ENCODE peak calls at places on chromosomes 16 and 17, in ten cellular contexts. P is breast epithelium, I is heart left ventricle, H is AG04450, Q is right atrium auricular region, U is tibial artery, B is suprapubic skin, A is dorsolateral prefrontal cortex, R is cardiac fibroblast, C is IMR-90. G is an unnamed sample.

GRCh38 chr17:81071761-81072741 is 37.1 kb downstream of the BAIAP2 start:
- DNase-seq in P (no peak), I (no peak), H (no peak), Q (no peak), U (no peak), B (no peak), A (no peak), R (no peak), C (no peak), G (no peak)

GRCh38 chr17:59327136-59327878 is 4.1 kb upstream of the YPEL2 start:
- DNase-seq in P (no peak), I (no peak), H (no peak), Q (no peak), U (no peak), B (no peak), A (no peak), R (peak; percentile 43), C (no peak), G (no peak)

GRCh38 chr17:1060991-1061390 is 64.1 kb downstream of the TIMM22 start:
- DNase-seq in P (no peak), I (peak; percentile 83), H (peak; percentile 93), Q (peak; percentile 67), U (peak; percentile 79), B (peak; percentile 87), A (no peak), R (peak; percentile 93), C (peak; percentile 99), G (peak; percentile 92)

GRCh38 chr16:57147381-57148191 is 38.3 kb downstream of the PSME3IP1 start:
- DNase-seq in P (no peak), I (no peak), H (no peak), Q (no peak), U (no peak), B (no peak), A (peak; percentile 42), R (peak; percentile 41), C (peak; percentile 46), G (peak; percentile 85)

GRCh38 chr17:8122391-8122922 is 1.4 kb downstream of the HES7 start:
- DNase-seq in P (no peak), I (no peak), H (no peak), Q (no peak), U (no peak), B (no peak), A (no peak), R (peak; percentile 40), C (peak; percentile 50), G (peak; percentile 89)

GRCh38 chr16:57807968-57808528 is 5.8 kb upstream of the KIFC3 start:
- DNase-seq in P (peak; percentile 82), I (peak; percentile 78), H (peak; percentile 47), Q (peak; percentile 84), U (peak; percentile 82), B (peak; percentile 89), A (peak; percentile 58), R (peak; percentile 89), C (peak; percentile 91), G (peak; percentile 98)

GRCh38 chr17:58308173-58308984 is 20.2 kb downstream of the TSPOAP1 start:
- DNase-seq in P (peak; percentile 44), I (no peak), H (no peak), Q (no peak), U (peak; percentile 11), B (no peak), A (no peak), R (no peak), C (no peak), G (peak; percentile 7)

GRCh38 chr16:64278196-64278595 is 843.7 kb downstream of the CDH11 start:
- DNase-seq in P (no peak), I (no peak), H (peak; percentile 3), Q (no peak), U (no peak), B (no peak), A (no peak), R (no peak), C (peak; percentile 48), G (no peak)

GRCh38 chr16:70395345-70395901 is 43.5 kb downstream of the ST3GAL2 start:
- DNase-seq in P (peak; percentile 65), I (peak; percentile 77), H (no peak), Q (peak; percentile 65), U (peak; percentile 32), B (no peak), A (no peak), R (peak; percentile 57), C (peak; percentile 22), G (no peak)

GRCh38 chr16:72878301-72879269 is 169.3 kb downstream of the ZFHX3 start:
- DNase-seq in P (no peak), I (no peak), H (no peak), Q (peak; percentile 71), U (no peak), B (no peak), A (no peak), R (peak; percentile 88), C (peak; percentile 75), G (no peak)

GRCh38 chr16:9374076-9374475 is 282.6 kb downstream of the HAPSTR1 start:
- DNase-seq in P (no peak), I (no peak), H (no peak), Q (no peak), U (no peak), B (no peak), A (no peak), R (no peak), C (no peak), G (no peak)

GRCh38 chr17:71938340-71939010 is 182.3 kb upstream of the SOX9 start:
- DNase-seq in P (no peak), I (peak; percentile 48), H (no peak), Q (no peak), U (no peak), B (no peak), A (no peak), R (no peak), C (no peak), G (no peak)

GRCh38 chr17:76714822-76715461 is 4.2 kb upstream of the MXRA7 start:
- DNase-seq in P (no peak), I (peak; percentile 59), H (no peak), Q (peak; percentile 84), U (peak; percentile 77), B (peak; percentile 80), A (peak; percentile 81), R (peak; percentile 70), C (peak; percentile 59), G (no peak)

GRCh38 chr17:1709403-1709891 is 730 bp downstream of the TLCD2 start:
- DNase-seq in P (no peak), I (peak; percentile 35), H (no peak), Q (no peak), U (no peak), B (peak; percentile 73), A (no peak), R (no peak), C (no peak), G (no peak)

GRCh38 chr16:2142942-2143868 is 5.2 kb upstream of the RAB26 start:
- DNase-seq in P (no peak), I (no peak), H (no peak), Q (no peak), U (no peak), B (no peak), A (peak; percentile 82), R (no peak), C (no peak), G (no peak)

GRCh38 chr17:18194804-18195203 is 11.2 kb downstream of the ALKBH5 start:
- DNase-seq in P (no peak), I (no peak), H (no peak), Q (no peak), U (no peak), B (no peak), A (no peak), R (no peak), C (no peak), G (no peak)

GRCh38 chr17:7173687-7174602 is 5.2 kb downstream of the ASGR1 start:
- DNase-seq in P (no peak), I (peak; percentile 62), H (no peak), Q (no peak), U (peak; percentile 63), B (peak; percentile 62), A (peak; percentile 42), R (peak; percentile 34), C (no peak), G (peak; percentile 89)

GRCh38 chr16:10817963-10818941 is at the start of gene TVP23A:
- DNase-seq in P (no peak), I (no peak), H (no peak), Q (no peak), U (no peak), B (no peak), A (peak; percentile 55), R (peak; percentile 38), C (no peak), G (no peak)

GRCh38 chr17:14297161-14297851 is 3.6 kb upstream of the HS3ST3B1 start:
- DNase-seq in P (no peak), I (peak; percentile 40), H (no peak), Q (no peak), U (no peak), B (peak; percentile 62), A (no peak), R (peak; percentile 79), C (no peak), G (no peak)
- TF ChIP-seq CTCF in P (peak; percentile 14), I (no peak), H (peak; percentile 48), Q (no peak), U (no peak), B (peak; percentile 15), A (no peak), R (peak; percentile 1), C (peak; percentile 43), G (no peak)

DNA sequence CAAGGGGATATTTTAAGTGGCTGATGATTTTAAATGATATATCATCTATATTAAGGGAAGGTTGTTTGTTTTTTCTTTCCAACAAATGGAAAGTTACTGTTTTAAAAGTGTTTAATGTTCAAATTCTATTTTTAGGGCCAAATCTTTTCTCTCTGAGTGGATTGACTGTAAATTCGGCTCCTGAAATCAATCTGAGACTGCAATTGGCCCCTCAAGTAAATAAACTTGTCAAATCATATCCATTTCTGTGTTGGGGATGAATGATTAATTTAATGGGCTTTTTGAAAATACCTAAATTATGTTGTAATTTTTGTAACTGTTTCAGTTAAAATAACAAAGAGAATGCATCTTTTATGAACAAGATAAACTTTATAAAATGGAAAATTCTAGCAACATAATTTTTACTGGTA is 2.6 kb downstream of the HS3ST3A1 start:
- DNase-seq in P (no peak), I (no peak), H (no peak), Q (no peak), U (no peak), B (no peak), A (no peak), R (no peak), C (no peak), G (no peak)
- H3K4me3 ChIP-seq in P (no peak overlapping the region), I (no peak overlapping the region), H (peak overlapping the region; percentile 87), Q (no peak overlapping the region), U (no peak overlapping the region), B (no peak overlapping the region), A (no peak overlapping the region), R (no peak overlapping the region), C (peak overlapping the region; percentile 93), G (no peak overlapping the region)

DNA sequence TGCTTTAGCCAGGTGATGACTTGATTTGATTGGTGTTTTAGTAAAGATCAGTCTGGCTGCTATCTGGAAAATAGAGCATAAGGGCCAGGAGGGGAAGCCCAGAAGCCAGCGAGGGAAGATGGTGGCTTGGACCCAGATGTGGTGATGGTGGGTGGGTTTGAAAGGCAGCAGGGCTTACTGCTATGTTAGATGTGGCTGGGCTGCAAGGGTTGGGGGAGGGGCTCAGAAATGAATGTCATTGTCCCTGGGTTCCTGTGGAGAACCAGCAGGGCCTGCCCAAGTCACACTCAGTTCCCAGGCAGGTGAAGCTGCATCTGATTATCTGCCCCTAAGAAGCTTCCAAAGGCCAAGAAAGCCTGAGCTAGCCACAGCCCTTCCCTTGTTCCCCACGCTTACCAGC is 71.7 kb upstream of the BRD7 start:
- DNase-seq in P (peak; percentile 14), I (no peak), H (no peak), Q (no peak), U (no peak), B (no peak), A (no peak), R (no peak), C (no peak), G (peak; percentile 52)
- TF ChIP-seq CTCF in P (no peak), I (no peak), H (no peak), Q (no peak), U (no peak), B (no peak), A (no peak), R (no peak), C (no peak), G (no peak)

GRCh38 chr16:90077240-90077756 is at the start of gene PRDM7:
- DNase-seq in P (peak; percentile 97), I (peak; percentile 95), H (peak; percentile 48), Q (peak; percentile 84), U (peak; percentile 85), B (peak; percentile 93), A (peak; percentile 94), R (peak; percentile 98), C (peak; percentile 94), G (peak; percentile 97)
- H3K4me3 ChIP-seq in P (peak within 1 kb of the TSS; percentile 65), I (peak within 1 kb of the TSS; percentile 58), H (peak within 1 kb of the TSS; percentile 29), Q (no peak within 1 kb of the TSS), U (peak within 1 kb of the TSS; percentile 39), B (peak within 1 kb of the TSS; percentile 45), A (peak within 1 kb of the TSS; percentile 46), R (peak within 1 kb of the TSS; percentile 32), C (peak within 1 kb of the TSS; percentile 46), G (no peak within 1 kb of the TSS)